ENCODE peak calls at places on chromosome 4, in six cellular contexts. J is ovary, N is spleen, Q is gastrocnemius medialis, M is tibial artery, Z is breast epithelium. T is an unnamed sample.

GRCh38 chr4:20299515-20299914 is 47.8 kb downstream of the SLIT2 start:
- DNase-seq in J (no peak), N (no peak), Q (no peak), M (no peak), Z (no peak), T (no peak)

GRCh38 chr4:182465979-182466378 is 222.8 kb downstream of the TENM3 start:
- DNase-seq in J (no peak), N (no peak), Q (no peak), M (no peak), Z (no peak), T (no peak)

GRCh38 chr4:8286719-8287355 is 17.3 kb downstream of the HTRA3 start:
- DNase-seq in J (peak; percentile 31), N (peak; percentile 65), Q (no peak), M (no peak), Z (no peak), T (no peak)

GRCh38 chr4:88442636-88443260 is 14.2 kb upstream of the HERC5 start:
- DNase-seq in J (no peak), N (no peak), Q (no peak), M (no peak), Z (no peak), T (no peak)

GRCh38 chr4:16788893-16789292 is 109.6 kb downstream of the LDB2 start:
- DNase-seq in J (no peak), N (no peak), Q (no peak), M (no peak), Z (no peak), T (no peak)

GRCh38 chr4:149279331-149279730 is 536.3 kb downstream of the IQCM start:
- DNase-seq in J (no peak), N (no peak), Q (no peak), M (no peak), Z (no peak), T (no peak)

GRCh38 chr4:173958445-173958844 is 325.0 kb downstream of the FBXO8 start:
- DNase-seq in J (no peak), N (no peak), Q (no peak), M (no peak), Z (no peak), T (no peak)

GRCh38 chr4:140943887-140944515 is 187.8 kb upstream of the TBC1D9 start:
- DNase-seq in J (no peak), N (no peak), Q (no peak), M (no peak), Z (no peak), T (no peak)

GRCh38 chr4:159121371-159121770 is 18.5 kb downstream of the RAPGEF2 start:
- DNase-seq in J (no peak), N (no peak), Q (no peak), M (no peak), Z (no peak), T (no peak)

GRCh38 chr4:171342646-171343045 is 470.6 kb upstream of the GALNTL6 start:
- DNase-seq in J (no peak), N (no peak), Q (no peak), M (no peak), Z (no peak), T (no peak)

GRCh38 chr4:3041192-3042142 is 32.9 kb downstream of the HTT-AS start:
- DNase-seq in J (peak; percentile 69), N (peak; percentile 90), Q (peak; percentile 90), M (peak; percentile 79), Z (no peak), T (peak; percentile 79)

GRCh38 chr4:128354205-128354821 is 66.7 kb upstream of the PGRMC2 start:
- DNase-seq in J (no peak), N (no peak), Q (no peak), M (no peak), Z (no peak), T (no peak)

GRCh38 chr4:75995727-75996126 is 5.0 kb upstream of the SDAD1 start:
- DNase-seq in J (no peak), N (no peak), Q (no peak), M (no peak), Z (no peak), T (no peak)

GRCh38 chr4:8583655-8584025 is 3.4 kb downstream of the GPR78 start:
- DNase-seq in J (no peak), N (peak; percentile 23), Q (no peak), M (no peak), Z (no peak), T (no peak)

GRCh38 chr4:702618-703048 is 3.0 kb upstream of the PCGF3 start:
- DNase-seq in J (no peak), N (peak; percentile 72), Q (no peak), M (no peak), Z (no peak), T (no peak)

GRCh38 chr4:704198-704891 is 1.3 kb upstream of the PCGF3 start:
- DNase-seq in J (peak; percentile 63), N (peak; percentile 89), Q (no peak), M (no peak), Z (no peak), T (no peak)

GRCh38 chr4:699816-700580 is 5.6 kb upstream of the PCGF3 start:
- DNase-seq in J (no peak), N (peak; percentile 80), Q (no peak), M (no peak), Z (no peak), T (no peak)

GRCh38 chr4:703336-704197 is 2.1 kb upstream of the PCGF3 start:
- DNase-seq in J (peak; percentile 48), N (peak; percentile 75), Q (no peak), M (no peak), Z (no peak), T (no peak)

GRCh38 chr4:700587-701264 is 4.9 kb upstream of the PCGF3 start:
- DNase-seq in J (no peak), N (peak; percentile 74), Q (no peak), M (no peak), Z (no peak), T (no peak)
- TF ChIP-seq CTCF in J (no peak), N (no peak), Q (no peak), M (no peak), Z (no peak), T (no peak)

GRCh38 chr4:57051100-57051499 is 59.1 kb downstream of the IGFBP7 start:
- DNase-seq in J (no peak), N (no peak), Q (no peak), M (no peak), Z (no peak), T (no peak)
- H3K4me1 ChIP-seq in J (peaks cover 3% of the 10 kb centered on the region), N (peaks cover 24% of the 10 kb centered on the region), Q (peaks cover 23% of the 10 kb centered on the region), M (peaks cover 52% of the 10 kb centered on the region), Z (no peaks in the 10 kb centered on the region), T (peaks cover 19% of the 10 kb centered on the region)

GRCh38 chr4:38940476-38940875 is 72.9 kb downstream of the FAM114A1 start:
- DNase-seq in J (no peak), N (no peak), Q (no peak), M (no peak), Z (no peak), T (no peak)

GRCh38 chr4:38948551-38948950 is 80.9 kb downstream of the FAM114A1 start:
- DNase-seq in J (peak; percentile 63), N (no peak), Q (peak; percentile 60), M (peak; percentile 77), Z (no peak), T (no peak)

GRCh38 chr4:38939150-38939549 is 71.5 kb downstream of the FAM114A1 start:
- DNase-seq in J (no peak), N (no peak), Q (no peak), M (no peak), Z (no peak), T (no peak)

DNA sequence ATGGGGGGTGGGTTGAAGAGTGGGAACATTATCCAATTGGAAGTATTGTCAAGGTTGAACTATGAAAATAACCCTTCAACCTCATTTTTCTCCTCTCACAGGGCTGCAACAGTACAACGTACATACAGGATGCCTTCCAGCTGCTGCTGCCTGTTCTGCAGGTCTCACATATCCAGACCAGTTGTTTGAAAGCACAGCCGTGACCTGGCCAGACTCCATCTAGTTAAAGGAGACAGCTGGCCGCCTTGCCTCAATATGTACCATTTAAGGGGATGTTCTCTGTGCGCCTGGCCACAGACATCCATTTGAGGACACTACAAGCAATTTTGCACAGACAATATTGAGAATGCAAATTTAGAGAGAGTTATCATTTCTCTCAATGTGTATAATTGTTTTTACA is 75.7 kb downstream of the FAM114A1 start:
- DNase-seq in J (peak; percentile 85), N (no peak), Q (peak; percentile 57), M (no peak), Z (no peak), T (no peak)
- H3K27me3 ChIP-seq in J (no peaks in the 10 kb centered on the region), N (no peaks in the 10 kb centered on the region), Q (no peaks in the 10 kb centered on the region), M (no peaks in the 10 kb centered on the region), Z (no peaks in the 10 kb centered on the region), T (no peaks in the 10 kb centered on the region)

GRCh38 chr4:37733230-37733904 is 47.2 kb upstream of the RELL1 start:
- DNase-seq in J (no peak), N (no peak), Q (no peak), M (no peak), Z (no peak), T (no peak)

GRCh38 chr4:37735578-37735977 is 49.4 kb upstream of the RELL1 start:
- DNase-seq in J (no peak), N (no peak), Q (peak; percentile 18), M (no peak), Z (no peak), T (no peak)

GRCh38 chr4:37737456-37737855 is 51.3 kb upstream of the RELL1 start:
- DNase-seq in J (no peak), N (no peak), Q (no peak), M (no peak), Z (no peak), T (no peak)

GRCh38 chr4:37732787-37733186 is 46.6 kb upstream of the RELL1 start:
- DNase-seq in J (no peak), N (no peak), Q (no peak), M (no peak), Z (no peak), T (no peak)

GRCh38 chr4:37734989-37735388 is 48.8 kb upstream of the RELL1 start:
- DNase-seq in J (no peak), N (no peak), Q (no peak), M (no peak), Z (no peak), T (no peak)
- TF ChIP-seq CTCF in J (no peak), N (no peak), Q (no peak), M (no peak), Z (no peak), T (no peak)

T was measured in lower lobe of right lung.